ENCODE peak calls at places on chromosomes 3 and 15, in five cellular contexts. K, Y, H, P and O are unnamed samples.

GRCh38 chr3:174495231-174495755 is 363.8 kb upstream of the NAALADL2 start:
- DNase-seq in K (peak), Y (no peak), H (no peak), P (no peak), O (no peak)

GRCh38 chr3:13767896-13768295 is 112.0 kb downstream of the WNT7A start:
- DNase-seq in K (no peak), Y (no peak), H (no peak), P (no peak), O (no peak)

GRCh38 chr3:187822402-187822801 is 77.1 kb upstream of the BCL6 start:
- DNase-seq in K (no peak), Y (no peak), H (no peak), P (no peak), O (no peak)

GRCh38 chr3:44906997-44907396 is 32.6 kb downstream of the TGM4 start:
- DNase-seq in K (peak), Y (no peak), H (no peak), P (no peak), O (peak)

GRCh38 chr3:30245805-30246622 is 360.4 kb upstream of the TGFBR2 start:
- DNase-seq in K (no peak), Y (no peak), H (no peak), P (no peak), O (no peak)

GRCh38 chr15:62125763-62126162 is 39.3 kb downstream of the C2CD4B start:
- DNase-seq in K (peak), Y (peak), H (peak), P (no peak), O (no peak)

GRCh38 chr3:13588971-13589370 is 40.0 kb downstream of the FBLN2 start:
- DNase-seq in K (peak), Y (no peak), H (no peak), P (no peak), O (no peak)

GRCh38 chr3:16484216-16484615 is 29.3 kb downstream of the RFTN1 start:
- DNase-seq in K (peak), Y (peak), H (no peak), P (no peak), O (no peak)

GRCh38 chr3:84194032-84194431 is 764.8 kb upstream of the CADM2 start:
- DNase-seq in K (no peak), Y (no peak), H (no peak), P (no peak), O (no peak)

GRCh38 chr15:27231811-27232210 is 260.8 kb downstream of the GABRG3 start:
- DNase-seq in K (no peak), Y (no peak), H (no peak), P (no peak), O (no peak)

GRCh38 chr15:41544650-41545015 is 576 bp upstream of the RPAP1 start:
- DNase-seq in K (no peak), Y (peak), H (peak), P (no peak), O (peak)

GRCh38 chr15:28118083-28118482 is 19.0 kb upstream of the OCA2 start:
- DNase-seq in K (no peak), Y (no peak), H (no peak), P (no peak), O (no peak)

GRCh38 chr15:22259881-22260421 is 179.6 kb downstream of the OR4M2 start:
- DNase-seq in K (no peak), Y (no peak), H (no peak), P (no peak), O (no peak)

GRCh38 chr3:146387566-146387965 is 81.8 kb downstream of the PLSCR2 start:
- DNase-seq in K (peak), Y (no peak), H (no peak), P (no peak), O (no peak)

GRCh38 chr3:57179580-57180410 is 14.6 kb upstream of the IL17RD start:
- DNase-seq in K (peak), Y (no peak), H (peak), P (no peak), O (no peak)

GRCh38 chr3:70754314-70754713 is 441.9 kb upstream of the MDFIC2 start:
- DNase-seq in K (peak), Y (no peak), H (no peak), P (no peak), O (no peak)

GRCh38 chr15:68186671-68187397 is 18.3 kb downstream of the CALML4 start:
- DNase-seq in K (peak), Y (peak), H (no peak), P (no peak), O (no peak)

GRCh38 chr3:106120334-106120733 is 251.5 kb upstream of the CBLB start:
- DNase-seq in K (peak), Y (no peak), H (no peak), P (no peak), O (no peak)

GRCh38 chr15:85977586-85977985 is 102.1 kb upstream of the AGBL1 start:
- DNase-seq in K (no peak), Y (no peak), H (no peak), P (no peak), O (no peak)

GRCh38 chr3:4720316-4721075 is 227.3 kb downstream of the ITPR1 start:
- DNase-seq in K (peak), Y (peak), H (no peak), P (no peak), O (peak)
- TF ChIP-seq CTCF in K (peak), Y (peak), H (peak), P (no peak), O (no peak)

DNA sequence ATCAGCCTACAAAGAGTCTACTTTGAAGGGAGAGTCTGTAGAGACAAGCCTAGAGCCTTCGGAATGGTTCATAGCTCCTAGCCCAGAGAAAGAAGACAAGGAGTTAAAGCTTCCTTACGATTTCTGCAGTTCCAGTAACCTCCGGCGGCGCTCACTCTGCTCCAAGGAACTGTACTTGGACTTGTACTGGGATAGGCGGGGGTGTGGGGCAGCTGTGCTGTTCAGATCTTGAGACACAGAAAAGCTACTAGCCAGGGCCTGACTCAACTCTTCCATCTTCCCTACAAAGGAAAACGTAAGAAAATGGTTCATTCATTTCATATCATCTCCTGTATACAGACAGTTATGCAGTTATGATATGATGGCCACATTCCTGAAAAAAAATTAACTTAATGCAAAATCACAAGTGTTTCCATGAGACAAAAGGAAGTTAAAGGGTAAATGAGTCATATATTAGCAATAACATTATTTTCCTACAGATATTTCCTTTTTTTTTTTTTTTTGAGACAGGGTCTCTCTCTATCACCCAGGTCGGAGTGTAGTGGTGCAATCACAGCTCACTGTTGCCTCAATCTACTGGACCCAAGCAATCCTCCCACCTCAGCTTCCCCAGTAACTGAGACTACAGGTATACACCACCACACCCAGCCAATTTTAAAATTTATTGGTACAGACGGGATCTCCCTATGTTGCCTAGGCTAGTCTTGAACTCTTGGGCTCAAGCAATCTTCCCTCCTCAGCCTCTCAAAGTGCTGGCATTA is 4.6 kb downstream of the SNUPN start:
- DNase-seq in K (peak), Y (peak), H (no peak), P (no peak), O (peak)
- TF ChIP-seq CTCF in K (peak), Y (no peak), H (peak), P (no peak), O (no peak)

GRCh38 chr3:197802505-197803459 is 11.7 kb downstream of the LRCH3 start:
- DNase-seq in K (peak), Y (no peak), H (no peak), P (no peak), O (no peak)
- TF ChIP-seq CTCF in K (peak), Y (peak), H (no peak), P (peak), O (peak)

DNA sequence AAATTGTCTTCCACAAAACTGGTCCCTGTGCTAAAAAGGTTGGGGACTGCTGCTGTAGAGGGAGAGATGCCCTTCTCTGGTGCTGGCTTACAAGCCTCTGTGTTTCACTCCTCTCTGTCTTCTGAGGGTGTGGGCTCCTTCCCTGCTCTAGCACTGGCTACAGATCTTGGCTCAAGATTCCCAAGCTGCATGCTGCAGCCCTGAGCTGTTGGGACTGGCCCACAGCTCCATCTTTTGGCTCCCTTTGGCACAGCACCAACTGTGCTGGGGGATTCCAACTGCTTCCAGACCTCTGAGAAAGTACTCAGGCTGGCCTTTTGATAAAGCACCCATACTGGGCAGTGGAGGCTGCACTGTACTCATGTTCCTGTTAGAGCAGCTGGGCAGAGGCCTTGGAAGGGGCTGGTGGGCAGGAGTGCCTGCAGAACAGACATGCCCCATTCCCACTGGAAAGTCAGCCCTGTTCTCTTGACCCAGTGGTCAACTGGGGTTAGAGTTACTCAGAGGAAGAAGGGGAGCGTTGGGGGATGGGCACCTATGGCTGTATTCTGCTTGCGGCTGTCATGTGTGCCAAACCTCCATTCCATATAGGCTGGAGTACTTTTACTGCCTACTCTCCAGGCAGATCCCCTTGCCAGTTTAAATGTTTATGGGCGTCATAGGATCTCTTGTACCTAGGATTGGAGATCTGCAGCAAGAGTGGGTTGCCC is 55.7 kb downstream of the GALK2 start:
- DNase-seq in K (peak), Y (no peak), H (peak), P (no peak), O (no peak)
- TF ChIP-seq CTCF in K (peak), Y (no peak), H (peak), P (no peak), O (no peak)

GRCh38 chr3:10772230-10773161 is 43.5 kb upstream of the SLC6A11 start:
- DNase-seq in K (peak), Y (no peak), H (peak), P (no peak), O (peak)
- TF ChIP-seq CTCF in K (peak), Y (no peak), H (peak), P (no peak), O (peak)

GRCh38 chr15:29698030-29698701 is 124.1 kb downstream of the TJP1 start:
- DNase-seq in K (peak), Y (no peak), H (no peak), P (no peak), O (no peak)

GRCh38 chr15:29692527-29692926 is 129.7 kb downstream of the TJP1 start:
- DNase-seq in K (no peak), Y (no peak), H (no peak), P (no peak), O (no peak)

GRCh38 chr15:29696950-29697738 is 125.1 kb downstream of the TJP1 start:
- DNase-seq in K (no peak), Y (no peak), H (no peak), P (no peak), O (no peak)

GRCh38 chr15:29693225-29693624 is 129.0 kb downstream of the TJP1 start:
- DNase-seq in K (no peak), Y (peak), H (no peak), P (no peak), O (no peak)

GRCh38 chr15:29695486-29696167 is 126.6 kb downstream of the TJP1 start:
- DNase-seq in K (no peak), Y (no peak), H (no peak), P (no peak), O (no peak)
- TF ChIP-seq CTCF in K (peak), Y (no peak), H (no peak), P (no peak), O (no peak)

GRCh38 chr15:40354408-40355171 is 3.4 kb upstream of the DISP2 start:
- DNase-seq in K (peak), Y (peak), H (peak), P (no peak), O (peak)
- TF ChIP-seq CTCF in K (peak), Y (peak), H (peak), P (no peak), O (peak)

DNA sequence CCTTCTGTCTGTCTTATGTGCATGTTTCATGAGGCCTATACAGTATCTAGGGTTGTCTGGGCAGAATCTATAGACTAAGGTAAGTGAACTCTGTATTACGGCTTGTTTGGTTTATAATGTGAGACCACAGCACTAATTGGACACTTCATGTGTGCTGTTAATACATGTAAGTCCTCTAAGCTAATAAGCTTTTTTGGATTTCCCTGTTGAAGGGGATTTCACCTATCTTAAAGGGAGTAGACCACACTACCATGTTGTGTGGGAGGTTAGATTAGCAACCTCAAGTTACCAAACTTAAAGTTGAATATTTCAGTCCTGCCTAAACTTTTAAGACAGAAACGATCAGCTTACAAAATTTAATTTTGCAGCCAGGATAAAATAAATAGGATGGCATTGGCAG is 189.8 kb upstream of the GOLIM4 start:
- DNase-seq in K (no peak), Y (no peak), H (no peak), P (no peak), O (no peak)
- TF ChIP-seq CTCF in K (no peak), Y (no peak), H (no peak), P (no peak), O (no peak)

DNA sequence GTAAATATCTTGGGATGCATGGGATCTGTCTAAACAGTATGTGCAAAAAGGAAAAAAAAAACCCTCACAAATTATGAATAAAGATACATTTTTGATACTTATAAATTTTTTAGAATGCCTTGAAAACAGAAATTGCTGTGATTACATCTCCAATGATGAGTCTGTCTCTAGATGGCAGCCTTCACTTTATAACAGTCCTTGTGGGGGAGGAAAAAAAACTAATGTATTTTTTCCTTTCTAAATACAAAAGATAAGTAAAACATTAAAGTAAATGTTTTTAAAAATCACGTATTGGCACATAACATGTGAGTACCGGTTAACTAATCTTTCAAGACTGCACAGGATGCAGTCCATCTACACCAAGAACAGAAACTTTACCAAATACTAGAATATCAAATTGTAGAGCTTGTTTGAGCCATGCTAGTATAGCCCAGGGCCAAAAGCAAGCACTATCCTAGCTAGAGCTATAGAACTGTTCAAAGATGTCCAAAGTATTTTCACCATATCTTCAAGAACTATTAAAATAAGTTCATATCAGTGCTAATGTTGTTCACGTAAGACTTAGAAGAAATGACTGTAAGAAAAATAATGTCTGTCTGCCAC is 206.4 kb downstream of the STAG1 start:
- DNase-seq in K (peak), Y (no peak), H (no peak), P (no peak), O (no peak)
- TF ChIP-seq CTCF in K (peak), Y (peak), H (peak), P (no peak), O (no peak)

DNA sequence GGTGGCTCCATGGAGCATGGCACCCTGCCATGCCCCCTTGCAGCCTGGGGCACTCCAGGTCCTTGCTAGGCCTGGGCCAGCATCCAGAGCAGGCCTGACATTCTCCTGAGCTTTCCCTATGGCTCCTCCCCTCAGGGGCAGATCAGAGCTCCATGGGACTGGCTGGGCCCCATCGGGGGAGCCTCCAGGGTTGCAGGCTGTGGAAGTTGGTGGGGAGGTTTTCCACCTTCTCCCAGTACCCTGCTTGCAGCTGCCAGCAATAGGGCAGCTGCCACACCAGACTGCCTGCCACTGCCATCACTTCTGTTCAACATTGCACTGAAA is 75.7 kb upstream of the TP63 start:
- DNase-seq in K (no peak), Y (no peak), H (no peak), P (no peak), O (no peak)
- TF ChIP-seq CTCF in K (no peak), Y (no peak), H (no peak), P (no peak), O (no peak)